ENCODE peak calls at places on chromosomes 7 and 10, in ten cellular contexts. Z is stromal cell of bone marrow; V is ureter; P is stimulated activated CD8-positive, alpha-beta memory T cell treated with anti-CD3 and anti-CD28 coated beads, Interleukin-2, amount 100 ng/mL, for 48 hours; O is adrenal gland; F is CD8-positive, alpha-beta T cell; X is esophagus squamous epithelium; B is endothelial cell; K is RKO; S is foreskin fibroblast. L is an unnamed sample.

GRCh38 chr10:78516741-78517140 is 483.1 kb downstream of the RPS24 start:
- DNase-seq in Z (no peak), V (no peak), P (no peak), O (no peak), F (no peak), X (no peak), B (no peak), K (no peak), S (no peak), L (no peak)

GRCh38 chr7:96415293-96415940 is 93.5 kb upstream of the SLC25A13 start:
- DNase-seq in Z (no peak), V (no peak), P (no peak), O (no peak), F (no peak), X (no peak), B (no peak), K (no peak), S (no peak), L (no peak)

GRCh38 chr10:88820990-88821389 is 18.5 kb downstream of the LIPM start:
- DNase-seq in Z (peak; percentile 88), V (no peak), P (no peak), O (no peak), F (no peak), X (no peak), B (no peak), K (peak; percentile 22), S (peak; percentile 81), L (peak; percentile 95)

GRCh38 chr7:74404741-74405140 is 49.0 kb upstream of the GTF2IRD1 start:
- DNase-seq in Z (no peak), V (no peak), P (no peak), O (no peak), F (no peak), X (no peak), B (no peak), K (no peak), S (no peak), L (no peak)

GRCh38 chr10:69124558-69125121 is 662 bp downstream of the VPS26A start:
- DNase-seq in Z (peak; percentile 28), V (peak; percentile 62), P (peak; percentile 22), O (peak; percentile 59), F (peak; percentile 40), X (no peak), B (peak; percentile 42), K (peak; percentile 82), S (peak; percentile 74), L (peak; percentile 71)

GRCh38 chr7:10076661-10077300 is 896.9 kb upstream of the PHF14 start:
- DNase-seq in Z (no peak), V (no peak), P (no peak), O (no peak), F (no peak), X (no peak), B (no peak), K (no peak), S (no peak), L (no peak)

GRCh38 chr7:46754135-46754730 is 827.7 kb downstream of the TNS3 start:
- DNase-seq in Z (peak; percentile 74), V (no peak), P (no peak), O (no peak), F (no peak), X (no peak), B (no peak), K (no peak), S (peak; percentile 85), L (peak; percentile 89)

GRCh38 chr10:63562391-63562790 is 41.2 kb downstream of the REEP3 start:
- DNase-seq in Z (no peak), V (no peak), P (no peak), O (no peak), F (no peak), X (no peak), B (no peak), K (no peak), S (no peak), L (no peak)

GRCh38 chr7:149334930-149335329 is 72.9 kb downstream of the ZNF783 start:
- DNase-seq in Z (no peak), V (no peak), P (no peak), O (no peak), F (no peak), X (no peak), B (no peak), K (no peak), S (no peak), L (no peak)

L was measured in bronchial epithelial cell.